ENCODE peak calls at places on chromosomes 5 and 9, in five cellular contexts. P, W, Q, Y and U are unnamed samples.

GRCh38 chr5:180456792-180457191 is 37.4 kb upstream of the CNOT6 start:
- DNase-seq in Q (no peak), W (no peak), Y (no peak), P (no peak), U (no peak)

GRCh38 chr9:115482747-115483146 is 364.8 kb upstream of the TNC start:
- DNase-seq in P (no peak), Q (no peak), Y (no peak), W (no peak), U (no peak)

GRCh38 chr9:131976157-131976740 is 103.4 kb downstream of the MED27 start:
- DNase-seq in W (no peak), P (no peak), Q (no peak), Y (no peak), U (no peak)

GRCh38 chr9:5438301-5439162 is 807 bp upstream of the PLGRKT start:
- DNase-seq in W (no peak), Q (peak), P (no peak), Y (peak), U (no peak)

GRCh38 chr5:146877178-146877681 is 1.3 kb downstream of the PPP2R2B start:
- DNase-seq in P (no peak), Y (no peak), W (no peak), Q (no peak), U (no peak)

GRCh38 chr5:174300941-174301761 is 255.6 kb downstream of the NSG2 start:
- DNase-seq in P (peak), Y (no peak), W (no peak), Q (no peak), U (peak)

GRCh38 chr5:82551840-82552385 is 273.8 kb upstream of the RPS23 start:
- DNase-seq in Y (no peak), Q (no peak), W (no peak), P (no peak), U (no peak)

GRCh38 chr5:40678021-40678939 is 1.4 kb upstream of the PTGER4 start:
- DNase-seq in W (no peak), Y (peak), Q (no peak), P (no peak), U (no peak)

GRCh38 chr9:89850633-89851325 is 246.0 kb downstream of the GADD45G start:
- DNase-seq in P (no peak), Y (peak), Q (peak), W (no peak), U (no peak)

GRCh38 chr5:92775711-92776615 is 805.1 kb downstream of the NR2F1-AS1 start:
- DNase-seq in Y (peak), P (no peak), Q (peak), W (no peak), U (no peak)

GRCh38 chr5:40041452-40041851 is 616.7 kb upstream of the DAB2 start:
- DNase-seq in W (no peak), Q (no peak), P (no peak), Y (peak), U (no peak)

DNA sequence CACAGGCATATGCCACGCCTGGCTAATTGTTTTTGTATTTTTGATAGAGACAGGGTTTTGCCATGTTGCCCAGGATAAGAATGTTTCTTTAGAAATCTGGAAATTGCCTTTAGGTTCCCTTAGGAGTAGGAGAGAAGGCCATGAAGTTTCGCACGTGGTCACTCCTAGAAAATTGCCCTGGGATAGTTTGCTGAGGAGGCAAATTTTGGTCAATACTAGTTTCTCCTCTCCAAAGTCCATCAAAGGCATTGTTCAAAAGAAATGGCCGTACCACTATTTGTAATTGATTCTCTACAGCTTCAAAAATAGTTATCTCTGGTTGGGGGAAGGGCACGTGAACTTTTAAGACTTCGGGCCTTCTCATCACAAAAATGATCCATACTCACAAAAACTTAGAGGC is 845 bp upstream of the SLC30A5 start:
- DNase-seq in P (no peak), Y (no peak), Q (no peak), W (no peak), U (no peak)
- H2AFZ ChIP-seq in P (no peak), Y (peak), Q (peak), W (peak), U (peak)

GRCh38 chr9:130143279-130143893 is 28.8 kb upstream of the NCS1 start:
- DNase-seq in W (no peak), P (no peak), Q (peak), Y (no peak), U (no peak)
- H2AFZ ChIP-seq in W (no peak), P (no peak), Q (no peak), Y (no peak), U (peak)

GRCh38 chr5:73796164-73797141 is 170.5 kb downstream of the ARHGEF28 start:
- DNase-seq in Y (peak), Q (peak), P (no peak), W (no peak), U (no peak)

GRCh38 chr5:73793911-73794310 is 167.9 kb downstream of the ARHGEF28 start:
- DNase-seq in Q (no peak), P (no peak), Y (peak), W (no peak), U (no peak)

GRCh38 chr5:73799401-73799972 is 173.5 kb downstream of the ARHGEF28 start:
- DNase-seq in Y (peak), W (no peak), P (no peak), Q (no peak), U (no peak)

GRCh38 chr5:73792687-73793320 is 166.8 kb downstream of the ARHGEF28 start:
- DNase-seq in P (peak), Q (peak), W (peak), Y (peak), U (peak)

DNA sequence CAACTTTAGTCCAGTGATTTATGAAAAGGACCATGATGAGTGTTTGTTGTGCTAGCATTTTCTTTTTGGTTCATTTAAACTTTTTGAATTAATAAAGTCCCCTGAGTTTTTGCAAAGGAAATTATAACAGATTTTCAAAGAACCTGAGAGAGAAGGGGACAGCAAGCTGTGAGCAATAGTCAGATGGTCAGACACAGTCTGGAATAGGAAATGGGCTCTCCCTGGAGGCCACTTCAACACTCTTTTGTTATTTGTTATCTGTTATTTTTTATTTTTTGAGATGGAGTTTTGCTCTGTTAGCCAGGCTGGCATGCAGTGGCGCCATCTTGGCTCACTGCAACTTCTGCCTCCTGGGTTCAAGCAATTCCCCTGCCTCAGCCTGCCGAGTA is 171.1 kb downstream of the ARHGEF28 start:
- DNase-seq in W (no peak), Q (peak), Y (no peak), P (no peak), U (no peak)
- H2AFZ ChIP-seq in W (no peak), Q (peak), Y (no peak), P (no peak), U (no peak)

GRCh38 chr9:133146746-133147411 is 16.8 kb downstream of the GBGT1 start:
- DNase-seq in P (no peak), W (no peak), Y (no peak), Q (no peak), U (no peak)
- H2AFZ ChIP-seq in P (no peak), W (no peak), Y (no peak), Q (no peak), U (no peak)

GRCh38 chr5:177428574-177429217 is 2.2 kb downstream of the GRK6 start:
- DNase-seq in Q (no peak), P (no peak), Y (no peak), W (no peak), U (no peak)
- H2AFZ ChIP-seq in Q (no peak), P (no peak), Y (no peak), W (no peak), U (no peak)

GRCh38 chr5:8875722-8876121 is 670.2 kb downstream of the SEMA5A start:
- DNase-seq in Y (no peak), Q (no peak), P (no peak), W (no peak), U (no peak)
- H2AFZ ChIP-seq in Y (peak), Q (no peak), P (no peak), W (no peak), U (no peak)

GRCh38 chr5:17187401-17187800 is 30.0 kb upstream of the BASP1 start:
- DNase-seq in W (no peak), P (no peak), Y (peak), Q (peak), U (no peak)

GRCh38 chr5:17192191-17192590 is 25.2 kb upstream of the BASP1 start:
- DNase-seq in Y (no peak), P (no peak), W (no peak), Q (no peak), U (no peak)

GRCh38 chr5:17190799-17191391 is 26.5 kb upstream of the BASP1 start:
- DNase-seq in Q (no peak), P (no peak), Y (no peak), W (no peak), U (no peak)

GRCh38 chr5:17190242-17190778 is 27.1 kb upstream of the BASP1 start:
- DNase-seq in W (peak), P (no peak), Q (peak), Y (peak), U (peak)

GRCh38 chr5:17189381-17190036 is 27.9 kb upstream of the BASP1 start:
- DNase-seq in P (peak), Y (peak), Q (peak), W (peak), U (peak)
- H2AFZ ChIP-seq in P (no peak), Y (peak), Q (peak), W (peak), U (no peak)

DNA sequence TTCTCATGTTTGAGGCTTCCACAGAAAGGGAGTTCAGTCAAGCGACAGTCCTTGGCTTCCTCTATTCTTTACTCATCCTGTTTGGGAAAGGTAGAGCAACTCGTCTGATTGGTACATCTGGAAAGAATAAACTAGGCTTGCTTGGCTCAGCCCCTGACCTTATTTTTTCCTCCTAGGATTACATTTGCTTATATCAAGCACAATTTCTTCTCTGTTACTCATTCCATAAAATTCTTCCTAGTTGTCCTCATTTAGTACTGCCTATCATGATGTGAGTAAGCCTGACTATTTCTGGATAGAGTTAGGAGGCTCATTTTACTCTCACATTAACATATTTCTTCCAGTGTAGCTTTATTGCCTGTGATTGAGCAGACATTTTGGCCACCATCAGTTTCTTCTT is 10.9 kb upstream of the CARNMT1 start:
- DNase-seq in P (no peak), Y (no peak), W (no peak), Q (peak), U (no peak)
- H2AFZ ChIP-seq in P (no peak), Y (no peak), W (no peak), Q (peak), U (no peak)